ENCODE peak calls at places on chromosomes 6 and 20, in eight cellular contexts. J is myocyte, S is kidney tubule cell, U is foreskin fibroblast, Q is brain microvascular endothelial cell, Y is NCI-H748 treated with DMSO at 0.1 percent for 48 hours, C is GM13977, V is H7. G is an unnamed sample.

GRCh38 chr6:7669742-7670141 is 56.2 kb upstream of the BMP6 start:
- DNase-seq in J (no peak), S (no peak), U (no peak), Q (no peak), Y (no peak), C (no peak), V (no peak), G (no peak)

GRCh38 chr6:31805939-31806469 is 762 bp downstream of the LSM2 start:
- DNase-seq in J (no peak), S (no peak), U (no peak), Q (no peak), Y (no peak), C (no peak), V (no peak), G (no peak)

GRCh38 chr6:32838114-32838958 is at the start of gene TAP2:
- DNase-seq in J (peak; percentile 93), S (peak; percentile 93), U (peak; percentile 98), Q (peak; percentile 92), Y (peak; percentile 90), C (peak; percentile 93), V (peak; percentile 96), G (peak; percentile 91)

GRCh38 chr20:56964886-56965285 is 301.6 kb downstream of the BMP7 start:
- DNase-seq in J (no peak), S (no peak), U (no peak), Q (no peak), Y (no peak), C (no peak), V (no peak), G (no peak)

GRCh38 chr20:50283922-50284810 is 93.5 kb downstream of the CEBPB start:
- DNase-seq in J (peak; percentile 38), S (peak; percentile 70), U (peak; percentile 64), Q (no peak), Y (no peak), C (no peak), V (no peak), G (no peak)

GRCh38 chr20:45407783-45408645 is at the start of gene DBNDD2:
- DNase-seq in J (no peak), S (no peak), U (no peak), Q (no peak), Y (no peak), C (peak; percentile 32), V (no peak), G (no peak)

GRCh38 chr6:1837868-1838267 is 228.2 kb downstream of the FOXC1 start:
- DNase-seq in J (no peak), S (no peak), U (no peak), Q (no peak), Y (no peak), C (no peak), V (no peak), G (no peak)

GRCh38 chr20:63968136-63968927 is 1.4 kb downstream of the ZNF512B start:
- DNase-seq in J (no peak), S (no peak), U (no peak), Q (no peak), Y (no peak), C (no peak), V (no peak), G (no peak)

GRCh38 chr6:16243055-16243454 is 4.7 kb downstream of the GMPR start:
- DNase-seq in J (peak; percentile 84), S (peak; percentile 23), U (peak; percentile 63), Q (peak; percentile 71), Y (no peak), C (no peak), V (no peak), G (no peak)

GRCh38 chr6:163820171-163820570 is 405.7 kb downstream of the QKI start:
- DNase-seq in J (no peak), S (no peak), U (no peak), Q (no peak), Y (no peak), C (no peak), V (no peak), G (no peak)

GRCh38 chr6:71287038-71287437 is 1.6 kb upstream of the OGFRL1 start:
- DNase-seq in J (no peak), S (peak; percentile 12), U (peak; percentile 81), Q (no peak), Y (no peak), C (no peak), V (no peak), G (peak; percentile 57)

GRCh38 chr20:61667056-61667792 is 398.5 kb downstream of the TAF4 start:
- DNase-seq in J (no peak), S (no peak), U (no peak), Q (no peak), Y (no peak), C (no peak), V (no peak), G (no peak)

GRCh38 chr6:75601608-75602163 is at the start of gene SENP6:
- DNase-seq in J (peak; percentile 89), S (peak; percentile 87), U (peak; percentile 92), Q (peak; percentile 57), Y (peak; percentile 41), C (peak; percentile 77), V (peak; percentile 88), G (peak; percentile 87)

GRCh38 chr20:9838378-9839295 is at the start of gene PAK5:
- DNase-seq in J (no peak), S (peak; percentile 44), U (peak; percentile 39), Q (peak; percentile 18), Y (peak; percentile 96), C (no peak), V (peak; percentile 93), G (peak; percentile 4)

GRCh38 chr20:22984611-22985010 is 50.5 kb upstream of the SSTR4 start:
- DNase-seq in J (no peak), S (peak; percentile 33), U (no peak), Q (no peak), Y (no peak), C (no peak), V (no peak), G (no peak)

GRCh38 chr20:4449977-4450715 is 271.6 kb upstream of the PRND start:
- DNase-seq in J (no peak), S (peak; percentile 25), U (peak; percentile 63), Q (peak; percentile 65), Y (no peak), C (no peak), V (no peak), G (no peak)

GRCh38 chr20:21234816-21235215 is 68.3 kb upstream of the XRN2 start:
- DNase-seq in J (no peak), S (no peak), U (no peak), Q (no peak), Y (peak; percentile 88), C (no peak), V (peak; percentile 30), G (peak; percentile 75)

GRCh38 chr6:95569560-95569959 is 7.8 kb upstream of the MANEA start:
- DNase-seq in J (no peak), S (peak; percentile 4), U (no peak), Q (no peak), Y (no peak), C (no peak), V (no peak), G (no peak)

GRCh38 chr6:45609141-45609638 is 231.5 kb upstream of the SUPT3H start:
- DNase-seq in J (peak; percentile 88), S (peak; percentile 95), U (peak; percentile 98), Q (peak; percentile 92), Y (no peak), C (no peak), V (no peak), G (peak; percentile 34)

GRCh38 chr20:1281279-1282057 is 15.4 kb downstream of the SNPH start:
- DNase-seq in J (no peak), S (no peak), U (no peak), Q (no peak), Y (peak; percentile 81), C (no peak), V (no peak), G (no peak)

GRCh38 chr6:1895721-1896120 is 286.0 kb downstream of the FOXC1 start:
- DNase-seq in J (no peak), S (peak; percentile 15), U (peak; percentile 37), Q (no peak), Y (no peak), C (no peak), V (no peak), G (no peak)

GRCh38 chr6:14015964-14016363 is 91.2 kb downstream of the RNF182 start:
- DNase-seq in J (no peak), S (no peak), U (no peak), Q (no peak), Y (no peak), C (no peak), V (no peak), G (no peak)

GRCh38 chr6:133704371-133704770 is 184.5 kb upstream of the TCF21 start:
- DNase-seq in J (no peak), S (no peak), U (peak; percentile 64), Q (no peak), Y (no peak), C (no peak), V (no peak), G (no peak)

GRCh38 chr6:4727671-4728435 is 48.4 kb upstream of the CDYL start:
- DNase-seq in J (peak; percentile 62), S (peak; percentile 13), U (no peak), Q (no peak), Y (no peak), C (peak; percentile 44), V (no peak), G (peak; percentile 56)

GRCh38 chr6:14487625-14488024 is 370.1 kb downstream of the CD83 start:
- DNase-seq in J (no peak), S (no peak), U (no peak), Q (no peak), Y (no peak), C (no peak), V (no peak), G (no peak)

GRCh38 chr20:12882832-12883506 is 125.8 kb upstream of the SPTLC3 start:
- DNase-seq in J (peak; percentile 14), S (peak; percentile 38), U (peak; percentile 47), Q (peak; percentile 3), Y (no peak), C (no peak), V (no peak), G (no peak)

GRCh38 chr6:31888281-31889258 is 8.9 kb downstream of the EHMT2 start:
- DNase-seq in J (peak; percentile 29), S (no peak), U (peak; percentile 49), Q (no peak), Y (no peak), C (peak; percentile 73), V (peak; percentile 93), G (no peak)

GRCh38 chr20:25081730-25082497 is at the start of gene VSX1:
- DNase-seq in J (no peak), S (no peak), U (no peak), Q (no peak), Y (no peak), C (no peak), V (peak; percentile 78), G (no peak)

GRCh38 chr6:56742122-56742791 is 99.6 kb upstream of the DST start:
- DNase-seq in J (no peak), S (peak; percentile 57), U (no peak), Q (no peak), Y (no peak), C (no peak), V (no peak), G (no peak)

GRCh38 chr6:20497200-20497820 is 36.9 kb upstream of the CDKAL1 start:
- DNase-seq in J (peak; percentile 89), S (no peak), U (peak; percentile 95), Q (peak; percentile 42), Y (no peak), C (no peak), V (no peak), G (no peak)